ENCODE peak calls at places on chromosomes 5 and 9, in four cellular contexts. One of them, this sample, is unnamed.

GRCh38 chr5:33734541-33734940 is 157.2 kb downstream of the ADAMTS12 start:
- DNase-seq in GM23338: peak; percentile 44
- DNase-seq in HepG2: no peak
- DNase-seq in K562: no peak
- DNase-seq in this sample: no peak

GRCh38 chr9:6758418-6759113 is 793 bp downstream of the KDM4C start:
- DNase-seq in GM23338: peak; percentile 62
- DNase-seq in HepG2: peak; percentile 49
- DNase-seq in K562: no peak
- DNase-seq in this sample: no peak

GRCh38 chr5:17216176-17216973 is 1.1 kb upstream of the BASP1 start:
- DNase-seq in GM23338: peak; percentile 94
- DNase-seq in HepG2: peak; percentile 42
- DNase-seq in K562: peak; percentile 22
- DNase-seq in this sample: peak; percentile 62

GRCh38 chr5:147675168-147675567 is 107.4 kb downstream of the JAKMIP2 start:
- DNase-seq in GM23338: no peak
- DNase-seq in HepG2: peak; percentile 18
- DNase-seq in K562: no peak
- DNase-seq in this sample: no peak

GRCh38 chr9:73270967-73271722 is 119.5 kb downstream of the ANXA1 start:
- DNase-seq in GM23338: no peak
- DNase-seq in HepG2: peak; percentile 75
- DNase-seq in K562: no peak
- DNase-seq in this sample: no peak

GRCh38 chr9:37209431-37210386 is 89.3 kb downstream of the ZCCHC7 start:
- DNase-seq in GM23338: peak; percentile 55
- DNase-seq in HepG2: peak; percentile 9
- DNase-seq in K562: no peak
- DNase-seq in this sample: no peak

GRCh38 chr5:57932761-57933160 is 450.1 kb upstream of the ACTBL2 start:
- DNase-seq in GM23338: no peak
- DNase-seq in HepG2: no peak
- DNase-seq in K562: no peak
- DNase-seq in this sample: no peak

GRCh38 chr5:15634771-15635347 is 134.9 kb downstream of the FBXL7 start:
- DNase-seq in GM23338: no peak
- DNase-seq in HepG2: no peak
- DNase-seq in K562: no peak
- DNase-seq in this sample: no peak

GRCh38 chr5:6784481-6784880 is 71.2 kb downstream of the TENT4A start:
- DNase-seq in GM23338: no peak
- DNase-seq in HepG2: no peak
- DNase-seq in K562: no peak
- DNase-seq in this sample: no peak

GRCh38 chr5:41246376-41246775 is 33.0 kb upstream of the C6 start:
- DNase-seq in GM23338: no peak
- DNase-seq in HepG2: no peak
- DNase-seq in K562: no peak
- DNase-seq in this sample: no peak

GRCh38 chr5:159536626-159537025 is 206.3 kb upstream of the IL12B start:
- DNase-seq in GM23338: no peak
- DNase-seq in HepG2: no peak
- DNase-seq in K562: no peak
- DNase-seq in this sample: no peak

GRCh38 chr5:126599499-126599898 is 1.2 kb upstream of the PHAX start:
- DNase-seq in GM23338: peak; percentile 27
- DNase-seq in HepG2: no peak
- DNase-seq in K562: no peak
- DNase-seq in this sample: no peak

GRCh38 chr5:67240846-67241245 is 44.2 kb upstream of the CD180 start:
- DNase-seq in GM23338: no peak
- DNase-seq in HepG2: no peak
- DNase-seq in K562: no peak
- DNase-seq in this sample: no peak

GRCh38 chr9:15746905-15747304 is 194.1 kb downstream of the CCDC171 start:
- DNase-seq in GM23338: peak; percentile 22
- DNase-seq in HepG2: no peak
- DNase-seq in K562: no peak
- DNase-seq in this sample: no peak

GRCh38 chr5:7745882-7746735 is 104.8 kb downstream of the CFAP90 start:
- DNase-seq in GM23338: peak; percentile 96
- DNase-seq in HepG2: peak; percentile 41
- DNase-seq in K562: peak; percentile 66
- DNase-seq in this sample: no peak

GRCh38 chr5:52807723-52808122 is 20.0 kb downstream of the ITGA1 start:
- DNase-seq in GM23338: no peak
- DNase-seq in HepG2: no peak
- DNase-seq in K562: no peak
- DNase-seq in this sample: no peak

GRCh38 chr5:140570058-140570457 is 5.4 kb downstream of the SLC35A4 start:
- DNase-seq in GM23338: no peak
- DNase-seq in HepG2: no peak
- DNase-seq in K562: peak; percentile 5
- DNase-seq in this sample: no peak

DNA sequence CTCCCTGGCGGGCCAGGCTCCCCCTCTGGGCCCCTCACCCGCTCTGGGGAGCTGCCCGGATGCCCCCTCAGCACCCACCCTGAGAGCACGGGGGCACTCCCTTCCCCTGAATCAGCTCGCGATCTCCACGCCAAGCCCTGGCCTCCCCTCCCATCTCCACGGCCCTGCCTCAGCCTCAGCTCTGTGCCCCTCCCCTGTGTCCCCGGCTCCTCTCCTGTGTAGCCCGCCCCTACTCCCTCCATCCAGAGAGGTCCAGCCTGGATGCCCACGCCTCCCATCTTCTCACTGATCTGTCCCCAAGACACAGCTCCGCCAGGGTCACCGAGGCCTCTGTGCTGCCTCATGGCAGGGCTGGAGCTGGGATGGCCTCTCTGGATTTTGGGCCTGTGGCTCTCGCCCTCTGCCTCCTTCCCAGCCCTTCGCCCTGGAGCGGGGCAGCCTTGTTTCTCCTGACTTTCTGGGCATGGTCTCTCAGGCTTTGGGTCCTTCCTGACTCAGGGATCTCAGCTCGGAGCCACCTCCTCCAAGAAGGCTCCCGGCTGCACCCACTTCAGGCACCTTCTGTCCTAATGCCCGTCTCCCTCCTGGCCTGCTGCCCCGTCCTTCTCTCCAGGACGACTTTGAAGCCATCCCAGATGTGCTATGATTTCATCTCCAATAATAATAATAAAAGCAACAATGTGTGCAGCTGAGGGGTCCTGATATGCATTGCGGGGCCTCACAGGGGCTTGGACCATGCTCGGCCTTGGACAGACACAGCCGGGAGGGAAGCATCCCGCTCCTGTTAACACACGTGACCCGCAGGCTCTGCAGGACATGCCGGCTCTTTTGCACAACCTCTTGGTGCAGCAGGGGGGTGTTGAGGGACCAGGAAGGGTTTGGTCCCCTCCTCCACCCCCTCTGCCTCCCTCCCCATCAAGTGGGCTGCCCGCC is 16.2 kb upstream of the SLC9A3 start:
- DNase-seq in GM23338: no peak
- DNase-seq in HepG2: no peak
- DNase-seq in K562: no peak
- DNase-seq in this sample: no peak
- TF ChIP-seq JUNB in GM23338: no peak
- TF ChIP-seq JUNB in HepG2: no peak
- TF ChIP-seq JUNB in K562: no peak
- TF ChIP-seq JUNB in this sample: no peak

GRCh38 chr5:45410304-45410995 is 285.7 kb downstream of the HCN1 start:
- DNase-seq in GM23338: no peak
- DNase-seq in HepG2: no peak
- DNase-seq in K562: no peak
- DNase-seq in this sample: no peak
- H2AFZ ChIP-seq in GM23338: no peak overlapping the region
- H2AFZ ChIP-seq in HepG2: no peak overlapping the region
- H2AFZ ChIP-seq in K562: no peak overlapping the region
- H2AFZ ChIP-seq in this sample: no peak overlapping the region

GRCh38 chr9:95411211-95411892 is 93.8 kb upstream of the FANCC start:
- DNase-seq in GM23338: no peak
- DNase-seq in HepG2: no peak
- DNase-seq in K562: peak; percentile 60
- DNase-seq in this sample: no peak

GRCh38 chr9:95409650-95410426 is 92.3 kb upstream of the FANCC start:
- DNase-seq in GM23338: no peak
- DNase-seq in HepG2: peak; percentile 32
- DNase-seq in K562: no peak
- DNase-seq in this sample: no peak

GRCh38 chr9:95406114-95406513 is 88.6 kb upstream of the FANCC start:
- DNase-seq in GM23338: no peak
- DNase-seq in HepG2: no peak
- DNase-seq in K562: no peak
- DNase-seq in this sample: no peak

DNA sequence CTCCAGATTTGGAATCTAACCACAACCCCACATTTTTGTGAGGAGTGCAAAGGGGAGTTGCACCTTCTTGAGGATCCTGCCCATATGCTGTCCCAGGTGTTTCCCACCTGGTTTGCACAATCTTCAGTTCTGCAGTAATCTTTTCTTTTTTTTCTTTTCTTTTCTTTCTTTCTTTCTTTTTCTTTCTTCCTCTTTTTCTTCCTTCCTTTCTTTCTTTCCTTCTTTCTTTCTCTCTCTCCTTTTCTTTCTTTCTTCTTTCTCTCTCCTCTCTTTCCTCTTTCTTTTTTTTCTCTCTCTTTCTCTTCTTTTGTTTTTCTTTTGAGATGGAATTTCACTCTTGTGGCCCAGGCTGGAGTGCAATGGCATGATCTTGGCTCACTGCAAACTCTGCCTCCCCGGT is 90.0 kb upstream of the FANCC start:
- DNase-seq in GM23338: no peak
- DNase-seq in HepG2: no peak
- DNase-seq in K562: no peak
- DNase-seq in this sample: no peak
- TF ChIP-seq JUNB in GM23338: no peak
- TF ChIP-seq JUNB in HepG2: no peak
- TF ChIP-seq JUNB in K562: no peak
- TF ChIP-seq JUNB in this sample: no peak

DNA sequence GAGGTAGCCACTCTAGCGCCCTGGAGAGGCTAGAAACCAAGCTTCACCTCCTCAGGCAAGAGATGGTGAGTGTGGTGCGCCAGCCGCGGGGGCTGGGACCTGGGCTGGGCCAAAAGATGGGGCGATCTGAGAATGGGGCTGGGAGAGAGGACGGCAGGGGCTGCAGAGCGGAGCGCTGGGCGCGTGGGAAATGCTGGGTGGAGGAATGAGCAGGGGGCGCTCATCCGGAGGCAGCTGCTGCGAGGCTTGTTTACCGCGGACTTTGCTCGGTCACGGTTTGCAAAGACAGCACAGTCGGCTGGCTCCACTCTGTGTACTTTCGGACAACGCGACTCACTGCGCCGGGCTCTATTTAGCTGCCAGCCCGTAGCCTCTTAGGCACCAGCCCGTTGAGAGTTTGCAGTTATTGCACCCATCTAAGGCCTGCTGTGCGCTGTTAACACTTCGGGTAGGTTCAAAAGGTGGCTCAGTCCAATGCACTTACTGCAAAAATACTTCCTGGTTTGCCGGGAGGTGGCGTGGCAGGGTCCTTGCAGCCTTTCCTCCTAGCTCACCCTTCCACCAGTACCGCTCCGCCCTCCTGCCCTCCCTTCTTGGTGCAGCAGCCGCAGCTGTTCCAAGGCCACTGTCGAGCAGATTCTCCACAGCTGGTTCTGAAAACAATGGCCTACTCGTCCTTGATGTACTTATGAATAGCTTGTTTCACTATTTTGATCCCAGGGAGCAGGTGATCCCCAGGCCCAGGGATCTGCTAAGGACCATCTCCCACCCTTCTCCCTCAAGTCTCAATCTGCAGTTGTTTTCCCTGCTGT is 1.3 kb downstream of the LURAP1L start:
- DNase-seq in GM23338: peak; percentile 85
- DNase-seq in HepG2: peak; percentile 88
- DNase-seq in K562: peak; percentile 14
- DNase-seq in this sample: no peak
- H2AFZ ChIP-seq in GM23338: peak overlapping the region; percentile 19
- H2AFZ ChIP-seq in HepG2: peak overlapping the region; percentile 56
- H2AFZ ChIP-seq in K562: peak overlapping the region; percentile 70
- H2AFZ ChIP-seq in this sample: peak overlapping the region; percentile 58

GRCh38 chr5:141960449-141961323 is 2.7 kb upstream of the PCDH12 start:
- DNase-seq in GM23338: peak; percentile 92
- DNase-seq in HepG2: peak; percentile 79
- DNase-seq in K562: peak; percentile 84
- DNase-seq in this sample: peak; percentile 64
- TF ChIP-seq JUNB in GM23338: no peak
- TF ChIP-seq JUNB in HepG2: no peak
- TF ChIP-seq JUNB in K562: no peak
- TF ChIP-seq JUNB in this sample: no peak

GRCh38 chr9:111986035-111986556 is 89.5 kb downstream of the UGCG start:
- DNase-seq in GM23338: no peak
- DNase-seq in HepG2: no peak
- DNase-seq in K562: no peak
- DNase-seq in this sample: no peak

GRCh38 chr9:111980398-111980797 is 83.8 kb downstream of the UGCG start:
- DNase-seq in GM23338: no peak
- DNase-seq in HepG2: no peak
- DNase-seq in K562: no peak
- DNase-seq in this sample: no peak

GRCh38 chr9:111985315-111985714 is 88.7 kb downstream of the UGCG start:
- DNase-seq in GM23338: no peak
- DNase-seq in HepG2: no peak
- DNase-seq in K562: no peak
- DNase-seq in this sample: peak; percentile 85

GRCh38 chr9:111984075-111984802 is 87.6 kb downstream of the UGCG start:
- DNase-seq in GM23338: no peak
- DNase-seq in HepG2: no peak
- DNase-seq in K562: no peak
- DNase-seq in this sample: no peak

DNA sequence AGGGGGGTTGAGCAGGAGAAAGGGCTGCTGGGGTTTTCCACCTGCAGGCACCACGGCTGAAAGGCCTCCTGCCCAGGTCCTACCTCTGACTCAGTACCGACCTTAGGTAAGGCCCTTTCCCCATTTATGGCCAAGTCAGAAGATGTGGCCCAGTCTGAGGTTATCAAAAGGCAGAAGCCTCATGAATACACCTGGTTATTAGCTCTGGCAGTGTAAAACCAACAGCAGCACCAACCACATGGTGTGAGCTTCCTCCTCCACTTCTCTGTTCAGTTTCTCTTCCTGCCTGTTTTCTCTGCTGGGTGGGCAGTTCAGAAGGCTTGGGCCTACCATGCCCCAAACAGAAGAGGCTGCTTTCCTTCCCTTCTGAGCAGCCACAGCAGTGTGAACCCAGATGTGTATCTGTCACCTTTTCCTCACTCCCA is 86.9 kb downstream of the UGCG start:
- DNase-seq in GM23338: no peak
- DNase-seq in HepG2: no peak
- DNase-seq in K562: no peak
- DNase-seq in this sample: peak; percentile 94
- H2AFZ ChIP-seq in GM23338: no peak overlapping the region
- H2AFZ ChIP-seq in HepG2: no peak overlapping the region
- H2AFZ ChIP-seq in K562: no peak overlapping the region
- H2AFZ ChIP-seq in this sample: peak overlapping the region; percentile 74

GRCh38 chr9:109253241-109253636 is 67.6 kb downstream of the EPB41L4B start:
- DNase-seq in GM23338: no peak
- DNase-seq in HepG2: no peak
- DNase-seq in K562: no peak
- DNase-seq in this sample: no peak
- TF ChIP-seq JUNB in GM23338: no peak
- TF ChIP-seq JUNB in HepG2: no peak
- TF ChIP-seq JUNB in K562: no peak
- TF ChIP-seq JUNB in this sample: no peak